ENCODE peak calls at places on chromosomes 11 and 22, in six cellular contexts. One of them, this sample, is unnamed.

GRCh38 chr11:19651654-19652053 is 61.0 kb upstream of the NAV2 start:
- DNase-seq in GM12878: no peak
- DNase-seq in IMR-90: peak
- DNase-seq in HCT116: no peak
- DNase-seq in K562: no peak
- DNase-seq in H1: no peak
- DNase-seq in this sample: no peak

GRCh38 chr11:113986351-113987140 is 11.6 kb downstream of the HTR3A start:
- DNase-seq in K562: no peak
- DNase-seq in GM12878: no peak
- DNase-seq in IMR-90: no peak
- DNase-seq in H1: no peak
- DNase-seq in HCT116: no peak
- DNase-seq in this sample: no peak

GRCh38 chr22:19730662-19731360 is 7.5 kb downstream of the GP1BB start:
- DNase-seq in K562: peak
- DNase-seq in IMR-90: peak
- DNase-seq in HCT116: peak
- DNase-seq in GM12878: no peak
- DNase-seq in H1: peak
- DNase-seq in this sample: peak

GRCh38 chr11:131773626-131774025 is 403.2 kb downstream of the NTM start:
- DNase-seq in HCT116: no peak
- DNase-seq in GM12878: no peak
- DNase-seq in IMR-90: peak
- DNase-seq in K562: no peak
- DNase-seq in H1: no peak
- DNase-seq in this sample: no peak

GRCh38 chr11:71181566-71181965 is 70.8 kb downstream of the SHANK2 start:
- DNase-seq in IMR-90: no peak
- DNase-seq in HCT116: no peak
- DNase-seq in H1: no peak
- DNase-seq in GM12878: no peak
- DNase-seq in K562: no peak
- DNase-seq in this sample: no peak

GRCh38 chr11:27373392-27373791 is 10.4 kb upstream of the CCDC34 start:
- DNase-seq in H1: no peak
- DNase-seq in GM12878: no peak
- DNase-seq in HCT116: no peak
- DNase-seq in K562: no peak
- DNase-seq in IMR-90: no peak
- DNase-seq in this sample: no peak

GRCh38 chr22:21936151-21936778 is 16.4 kb downstream of the PPM1F start:
- DNase-seq in IMR-90: peak
- DNase-seq in GM12878: no peak
- DNase-seq in K562: no peak
- DNase-seq in HCT116: no peak
- DNase-seq in H1: no peak
- DNase-seq in this sample: no peak

GRCh38 chr11:33704240-33705002 is 3.8 kb upstream of the C11orf91 start:
- DNase-seq in HCT116: no peak
- DNase-seq in H1: no peak
- DNase-seq in GM12878: no peak
- DNase-seq in K562: peak
- DNase-seq in IMR-90: no peak
- DNase-seq in this sample: peak

GRCh38 chr11:62273284-62273683 is 3.3 kb downstream of the SCGB2A2 start:
- DNase-seq in K562: no peak
- DNase-seq in H1: no peak
- DNase-seq in GM12878: no peak
- DNase-seq in HCT116: no peak
- DNase-seq in IMR-90: no peak
- DNase-seq in this sample: no peak
- TF ChIP-seq POLR2A in K562: no peak
- TF ChIP-seq POLR2A in H1: no peak
- TF ChIP-seq POLR2A in GM12878: no peak
- TF ChIP-seq POLR2A in HCT116: no peak
- TF ChIP-seq POLR2A in IMR-90: no peak
- TF ChIP-seq POLR2A in this sample: no peak

DNA sequence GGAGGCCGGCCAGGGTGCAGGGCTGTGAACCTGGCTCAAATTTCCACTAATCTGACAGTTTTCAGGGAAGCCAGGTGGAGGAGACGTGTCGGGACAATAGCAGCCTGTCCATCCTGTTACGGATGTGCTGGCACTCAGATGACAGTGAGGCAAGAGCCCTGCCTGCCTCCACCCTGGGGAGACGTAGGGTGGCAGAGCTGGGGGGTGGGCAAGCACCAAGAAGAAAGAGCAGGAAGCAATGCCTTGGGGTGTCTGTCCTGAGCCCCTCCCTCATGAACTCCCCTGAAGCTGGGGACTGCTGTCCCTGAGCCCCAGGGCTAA is 10.0 kb upstream of the TRIM29 start:
- DNase-seq in GM12878: no peak
- DNase-seq in H1: peak
- DNase-seq in K562: no peak
- DNase-seq in HCT116: no peak
- DNase-seq in IMR-90: no peak
- DNase-seq in this sample: no peak
- H3K9ac ChIP-seq in GM12878: no peak
- H3K9ac ChIP-seq in H1: no peak
- H3K9ac ChIP-seq in K562: no peak
- H3K9ac ChIP-seq in HCT116: no peak
- H3K9ac ChIP-seq in IMR-90: no peak
- H3K9ac ChIP-seq in this sample: no peak

DNA sequence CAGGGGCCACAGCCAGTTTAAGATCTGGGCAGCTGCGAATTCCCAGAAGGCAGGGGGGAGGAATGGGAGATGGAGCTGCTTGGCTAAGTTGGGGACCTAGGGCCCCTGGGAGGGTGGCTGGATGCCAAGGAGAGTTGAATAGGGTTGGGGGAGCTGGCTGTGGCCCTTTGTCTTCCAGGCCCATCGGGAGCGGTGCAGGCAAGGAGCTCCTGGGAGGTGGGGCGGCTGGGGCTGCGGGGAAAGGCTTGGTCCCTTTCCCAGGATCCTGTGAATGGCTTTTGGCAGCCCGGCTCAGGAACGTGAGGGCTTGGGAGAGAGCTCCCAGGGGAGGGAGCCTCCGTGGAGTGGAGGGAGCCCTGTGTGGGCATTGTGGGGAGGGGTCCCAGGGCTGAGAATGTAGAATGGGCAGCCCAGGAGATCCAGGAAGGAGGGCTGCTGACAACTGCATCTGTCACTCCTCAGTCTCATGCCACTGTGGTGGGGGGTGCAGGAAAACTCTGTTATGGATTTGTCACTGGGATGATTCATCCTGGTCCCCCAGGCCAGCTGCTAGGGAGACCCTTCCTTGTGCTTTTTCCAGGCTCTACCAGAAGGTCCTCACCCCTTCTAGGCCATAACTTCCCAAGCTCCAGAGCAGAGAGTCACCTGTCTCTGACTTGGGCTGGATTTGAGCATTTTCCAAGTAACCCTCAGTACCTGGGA is 6.0 kb downstream of the FREY1 start:
- DNase-seq in HCT116: no peak
- DNase-seq in IMR-90: no peak
- DNase-seq in H1: no peak
- DNase-seq in GM12878: no peak
- DNase-seq in K562: no peak
- DNase-seq in this sample: no peak
- TF ChIP-seq POLR2A in HCT116: no peak
- TF ChIP-seq POLR2A in IMR-90: no peak
- TF ChIP-seq POLR2A in H1: no peak
- TF ChIP-seq POLR2A in GM12878: no peak
- TF ChIP-seq POLR2A in K562: no peak
- TF ChIP-seq POLR2A in this sample: no peak

DNA sequence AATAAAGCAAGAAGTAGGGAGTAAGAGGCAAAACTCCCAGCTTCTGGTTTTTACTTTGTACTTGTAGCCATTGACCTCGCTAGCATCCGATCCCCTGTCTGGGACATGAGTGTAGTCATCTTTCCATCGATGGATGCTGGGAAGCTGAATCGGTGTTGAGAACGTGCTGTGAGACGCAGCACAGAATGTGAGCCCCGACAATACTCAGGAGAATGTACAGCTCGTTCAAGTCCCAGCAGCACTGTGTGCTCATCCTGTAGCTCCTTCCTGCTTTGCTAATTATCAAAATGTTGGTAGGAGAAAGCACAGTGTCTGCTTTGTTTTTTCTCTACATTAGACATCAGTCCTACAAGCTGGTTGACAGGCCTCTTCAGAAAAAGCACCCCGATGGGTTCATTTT is 56.6 kb downstream of the JAM3 start:
- DNase-seq in HCT116: no peak
- DNase-seq in GM12878: no peak
- DNase-seq in H1: no peak
- DNase-seq in K562: no peak
- DNase-seq in IMR-90: peak
- DNase-seq in this sample: peak
- H3K9ac ChIP-seq in HCT116: no peak
- H3K9ac ChIP-seq in GM12878: no peak
- H3K9ac ChIP-seq in H1: no peak
- H3K9ac ChIP-seq in K562: no peak
- H3K9ac ChIP-seq in IMR-90: peak
- H3K9ac ChIP-seq in this sample: peak

This sample was measured in endothelial cell of umbilical vein.